ENCODE peak calls at places on chromosomes 16 and 17, in four cellular contexts. U, D, P and Y are unnamed samples.

GRCh38 chr17:68248886-68249872 is 1.3 kb downstream of the AMZ2 start:
- DNase-seq in D (no peak), P (no peak), U (peak; percentile 35), Y (no peak)

GRCh38 chr16:54801445-54801844 is 129.2 kb upstream of the IRX5 start:
- DNase-seq in P (no peak), U (no peak), D (no peak), Y (no peak)

GRCh38 chr16:77657016-77657415 is 65.3 kb upstream of the NUDT7 start:
- DNase-seq in D (peak; percentile 31), U (peak; percentile 52), P (no peak), Y (peak; percentile 73)

GRCh38 chr16:68360971-68361370 is 50.2 kb downstream of the PRMT7 start:
- DNase-seq in D (no peak), P (no peak), U (no peak), Y (peak; percentile 37)

GRCh38 chr17:7328840-7329359 is at the start of gene NEURL4:
- DNase-seq in D (no peak), U (peak; percentile 59), P (no peak), Y (no peak)

GRCh38 chr17:80008383-80008840 is 27.3 kb downstream of the TBC1D16 start:
- DNase-seq in P (peak; percentile 98), D (peak; percentile 79), U (peak; percentile 69), Y (peak; percentile 98)

GRCh38 chr16:10613771-10614485 is 33.5 kb upstream of the EMP2 start:
- DNase-seq in D (no peak), P (no peak), U (no peak), Y (no peak)

GRCh38 chr17:16251556-16251955 is 34.5 kb downstream of the PIGL start:
- DNase-seq in U (no peak), D (no peak), P (no peak), Y (no peak)

GRCh38 chr16:3971706-3972105 is 91.2 kb upstream of the CREBBP start:
- DNase-seq in D (no peak), P (no peak), U (no peak), Y (no peak)

GRCh38 chr16:7090628-7091115 is 242.0 kb upstream of the RBFOX1 start:
- DNase-seq in D (peak; percentile 77), P (no peak), U (no peak), Y (peak; percentile 52)

GRCh38 chr17:41672153-41672552 is 16.5 kb upstream of the EIF1 start:
- DNase-seq in P (no peak), D (no peak), U (no peak), Y (peak; percentile 33)

GRCh38 chr17:67294451-67295199 is 49.6 kb upstream of the HELZ start:
- DNase-seq in U (no peak), D (no peak), P (no peak), Y (no peak)

GRCh38 chr17:4576729-4577322 is 7.5 kb upstream of the SMTNL2 start:
- DNase-seq in D (peak; percentile 85), U (peak; percentile 36), P (no peak), Y (peak; percentile 90)

GRCh38 chr17:13256545-13256944 is 238.7 kb upstream of the ELAC2 start:
- DNase-seq in U (no peak), D (no peak), P (no peak), Y (peak; percentile 56)

GRCh38 chr16:77793417-77793816 is 5.1 kb downstream of the VAT1L start:
- DNase-seq in P (no peak), D (no peak), U (no peak), Y (peak; percentile 11)

GRCh38 chr16:3514621-3515020 is 13.8 kb downstream of the CLUAP1 start:
- DNase-seq in P (no peak), D (no peak), U (peak; percentile 54), Y (no peak)

GRCh38 chr17:4544656-4545216 is 10.4 kb downstream of the MYBBP1A start:
- DNase-seq in U (no peak), D (no peak), P (no peak), Y (no peak)

GRCh38 chr16:21653571-21653970 is 1.2 kb upstream of the IGSF6 start:
- DNase-seq in U (no peak), D (no peak), P (no peak), Y (peak; percentile 29)

GRCh38 chr17:3639981-3640596 is 3.5 kb downstream of the CTNS start:
- DNase-seq in U (no peak), P (no peak), D (peak; percentile 22), Y (no peak)

GRCh38 chr17:58806046-58806445 is 50.4 kb downstream of the PPM1E start:
- DNase-seq in U (no peak), D (no peak), P (no peak), Y (no peak)

GRCh38 chr17:65698381-65699061 is 137.1 kb upstream of the AXIN2 start:
- DNase-seq in P (no peak), U (peak; percentile 25), D (peak; percentile 46), Y (peak; percentile 71)

GRCh38 chr17:58344791-58345157 is 7.2 kb downstream of the SUPT4H1 start:
- DNase-seq in P (no peak), D (no peak), U (no peak), Y (peak; percentile 51)

GRCh38 chr16:72884573-72884972 is 163.4 kb downstream of the ZFHX3 start:
- DNase-seq in D (no peak), U (no peak), P (no peak), Y (no peak)

GRCh38 chr16:20871258-20871657 is 28.9 kb downstream of the DCUN1D3 start:
- DNase-seq in P (no peak), U (no peak), D (no peak), Y (no peak)

GRCh38 chr16:80887062-80887461 is 82.7 kb upstream of the CDYL2 start:
- DNase-seq in D (no peak), P (no peak), U (no peak), Y (no peak)

GRCh38 chr16:47475786-47476185 is 14.7 kb downstream of the PHKB start:
- DNase-seq in U (peak; percentile 75), D (no peak), P (no peak), Y (no peak)

GRCh38 chr16:14502932-14503741 is 126.9 kb downstream of the PARN start:
- DNase-seq in P (no peak), U (peak; percentile 58), D (no peak), Y (no peak)

GRCh38 chr17:80297996-80298560 is 37.4 kb downstream of the RNF213 start:
- DNase-seq in U (no peak), P (no peak), D (no peak), Y (no peak)

GRCh38 chr16:78786635-78787034 is 687.2 kb downstream of the WWOX start:
- DNase-seq in P (no peak), U (no peak), D (no peak), Y (no peak)

GRCh38 chr17:77425791-77426641 is 285.2 kb downstream of the SEC14L1 start:
- DNase-seq in D (peak; percentile 34), P (peak; percentile 54), U (peak; percentile 96), Y (peak; percentile 93)

GRCh38 chr16:10619271-10619849 is 39.0 kb upstream of the EMP2 start:
- DNase-seq in U (no peak), P (peak; percentile 75), D (peak; percentile 50), Y (peak; percentile 86)

GRCh38 chr17:33284022-33284421 is 9.1 kb downstream of the ASIC2 start:
- DNase-seq in D (no peak), P (no peak), U (peak; percentile 60), Y (no peak)

GRCh38 chr16:84597518-84598390 is 20.1 kb downstream of the COTL1 start:
- DNase-seq in P (no peak), D (no peak), U (no peak), Y (no peak)

GRCh38 chr16:50323335-50324011 is 45.3 kb downstream of the BRD7 start:
- DNase-seq in D (no peak), U (peak; percentile 77), P (peak; percentile 36), Y (no peak)

GRCh38 chr17:21419299-21420239 is 43.4 kb downstream of the KCNJ12 start:
- DNase-seq in P (no peak), D (no peak), U (no peak), Y (peak; percentile 72)

GRCh38 chr16:50666658-50667496 is 14.2 kb downstream of the SNX20 start:
- DNase-seq in D (no peak), P (no peak), U (no peak), Y (peak; percentile 74)

GRCh38 chr16:12436201-12436657 is 367.5 kb downstream of the CPPED1 start:
- DNase-seq in D (peak; percentile 75), U (no peak), P (no peak), Y (peak; percentile 82)
- H3K4me3 ChIP-seq in D (peak overlapping the region; percentile 45), U (no peak overlapping the region), P (no peak overlapping the region), Y (no peak overlapping the region)

GRCh38 chr16:82694239-82694874 is 67.6 kb downstream of the CDH13 start:
- DNase-seq in D (no peak), P (no peak), U (peak; percentile 65), Y (no peak)
- H3K9ac ChIP-seq in D (no peak overlapping the region), P (no peak overlapping the region), U (no peak overlapping the region), Y (no peak overlapping the region)

GRCh38 chr16:1378804-1379053 is 27.0 kb downstream of the GNPTG start:
- DNase-seq in D (no peak), U (no peak), P (no peak), Y (no peak)

GRCh38 chr16:1379054-1379862 is 27.5 kb downstream of the GNPTG start:
- DNase-seq in P (peak; percentile 97), U (peak; percentile 94), D (peak; percentile 92), Y (peak; percentile 91)

GRCh38 chr16:1381655-1382406 is 30.1 kb downstream of the GNPTG start:
- DNase-seq in D (no peak), U (no peak), P (no peak), Y (no peak)

GRCh38 chr16:1379863-1380174 is 28.1 kb downstream of the GNPTG start:
- DNase-seq in U (no peak), P (no peak), D (no peak), Y (peak; percentile 88)

DNA sequence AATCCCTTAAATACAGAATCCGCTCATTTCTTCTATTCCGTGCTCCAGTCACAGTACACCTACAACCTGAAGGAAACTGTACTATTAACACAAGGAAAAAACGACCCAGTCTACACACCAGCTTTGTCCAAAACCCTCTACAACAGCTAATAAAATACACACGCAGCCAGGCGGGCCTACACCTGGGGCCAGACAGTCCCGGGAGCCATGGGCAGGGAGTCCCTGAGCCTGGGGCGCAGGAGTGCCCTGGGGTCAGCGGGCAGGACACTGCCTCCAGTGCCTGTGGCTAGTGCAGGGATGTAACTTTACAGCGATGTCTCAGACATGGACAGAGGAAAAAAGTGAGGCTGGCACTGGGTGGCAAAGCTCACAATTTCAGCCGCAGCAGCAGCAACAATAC is 28.5 kb downstream of the GNPTG start:
- DNase-seq in P (no peak), D (peak; percentile 27), U (no peak), Y (peak; percentile 60)
- H3K4me3 ChIP-seq in P (no peak overlapping the region), D (peak overlapping the region; percentile 80), U (no peak overlapping the region), Y (peak overlapping the region; percentile 68)

DNA sequence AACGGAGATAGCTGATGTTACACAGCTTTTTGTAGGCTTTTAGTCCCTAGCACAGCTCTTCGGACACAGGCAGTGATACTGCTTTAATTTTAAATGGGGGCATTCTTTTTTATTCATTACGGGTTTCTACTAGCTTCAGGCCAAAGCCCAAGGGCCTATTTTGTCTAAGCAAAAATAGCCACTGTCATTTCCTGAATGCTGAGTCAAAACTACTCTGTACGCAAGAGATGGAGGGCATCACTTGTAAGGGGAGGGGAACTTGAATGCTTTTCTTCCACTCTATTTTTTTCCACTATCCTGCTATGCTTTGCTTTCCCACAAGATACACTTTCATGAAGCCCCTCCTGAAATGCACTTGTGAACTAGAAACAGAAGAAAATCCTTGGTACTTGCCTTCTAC is 360.7 kb downstream of the PMP22 start:
- DNase-seq in P (no peak), U (peak; percentile 55), D (no peak), Y (no peak)
- H3K9ac ChIP-seq in P (no peak overlapping the region), U (no peak overlapping the region), D (no peak overlapping the region), Y (no peak overlapping the region)

DNA sequence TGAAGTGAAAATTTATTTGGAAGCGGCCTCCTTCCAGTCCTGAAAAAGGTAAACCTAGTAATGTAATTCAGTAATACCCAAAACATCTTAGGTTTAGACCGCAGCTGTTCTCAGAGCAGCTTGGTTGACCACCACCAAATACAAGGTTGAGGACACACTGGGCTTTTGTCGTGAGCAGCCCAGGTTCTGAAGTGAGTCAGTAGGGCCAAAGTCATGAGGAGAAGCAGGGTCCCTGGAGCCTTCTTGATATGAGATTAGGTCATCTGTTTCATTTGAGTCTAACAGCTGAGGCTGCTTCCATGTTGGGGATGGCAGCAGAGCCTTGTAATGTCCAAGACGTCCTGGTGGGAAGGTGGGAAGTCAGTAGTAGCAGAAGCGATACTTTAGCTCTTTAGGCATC is 2.2 kb downstream of the ALKBH5 start:
- DNase-seq in P (no peak), D (no peak), U (peak; percentile 47), Y (no peak)
- H3K4me3 ChIP-seq in P (peak overlapping the region; percentile 65), D (peak overlapping the region; percentile 72), U (no peak overlapping the region), Y (peak overlapping the region; percentile 96)